ENCODE peak calls at places on chromosomes 6 and 20, in seven cellular contexts. D, W, H, Z, F, S and U are unnamed samples.

GRCh38 chr6:52728394-52728793 is 34.9 kb downstream of the GSTA2 start:
- DNase-seq in D (no peak), W (no peak), H (no peak), Z (no peak), F (no peak), S (peak; percentile 41), U (no peak)

GRCh38 chr20:41738584-41739193 is 120.5 kb upstream of the CHD6 start:
- DNase-seq in D (peak; percentile 23), W (peak; percentile 42), H (peak; percentile 45), Z (peak; percentile 65), F (peak; percentile 63), S (peak; percentile 58), U (peak; percentile 71)

GRCh38 chr20:12535316-12535715 is 473.5 kb upstream of the SPTLC3 start:
- DNase-seq in D (no peak), W (no peak), H (no peak), Z (no peak), F (no peak), S (no peak), U (no peak)

GRCh38 chr6:32149577-32149845 is 2.2 kb downstream of the PRRT1 start:
- DNase-seq in D (no peak), W (no peak), H (no peak), Z (no peak), F (no peak), S (no peak), U (no peak)

GRCh38 chr6:135701426-135701825 is 150.1 kb upstream of the PDE7B start:
- DNase-seq in D (no peak), W (no peak), H (peak; percentile 29), Z (no peak), F (no peak), S (no peak), U (peak; percentile 27)

GRCh38 chr6:70616728-70617260 is 50.1 kb downstream of the SDHAF4 start:
- DNase-seq in D (no peak), W (no peak), H (no peak), Z (no peak), F (no peak), S (no peak), U (no peak)

GRCh38 chr6:148179786-148180185 is 162.9 kb upstream of the SASH1 start:
- DNase-seq in D (no peak), W (no peak), H (peak; percentile 43), Z (peak; percentile 83), F (no peak), S (no peak), U (peak; percentile 26)

GRCh38 chr6:33790910-33791309 is 2.0 kb upstream of the LEMD2 start:
- DNase-seq in D (no peak), W (no peak), H (no peak), Z (no peak), F (peak; percentile 34), S (no peak), U (no peak)

GRCh38 chr20:39853664-39854063 is 835.4 kb downstream of the MAFB start:
- DNase-seq in D (no peak), W (no peak), H (peak; percentile 89), Z (no peak), F (no peak), S (no peak), U (peak; percentile 94)

GRCh38 chr6:112372213-112372806 is 25.2 kb downstream of the RFPL4B start:
- DNase-seq in D (no peak), W (no peak), H (peak; percentile 68), Z (peak; percentile 53), F (no peak), S (no peak), U (no peak)

GRCh38 chr6:16338577-16339262 is 100.3 kb downstream of the GMPR start:
- DNase-seq in D (peak; percentile 56), W (peak; percentile 75), H (peak; percentile 100), Z (peak; percentile 85), F (peak; percentile 78), S (peak; percentile 34), U (peak; percentile 99)
- TF ChIP-seq CTCF in D (peak; percentile 35), W (no peak), H (peak; percentile 79), Z (peak; percentile 70), F (peak; percentile 40), S (no peak), U (peak; percentile 79)

GRCh38 chr6:154478021-154478651 is 32.3 kb downstream of the CNKSR3 start:
- DNase-seq in D (no peak), W (no peak), H (no peak), Z (no peak), F (no peak), S (peak; percentile 42), U (peak; percentile 44)
- H3K4me3 ChIP-seq in D (no peak overlapping the region), W (no peak overlapping the region), H (no peak overlapping the region), Z (no peak overlapping the region), F (no peak overlapping the region), S (no peak overlapping the region), U (no peak overlapping the region)

DNA sequence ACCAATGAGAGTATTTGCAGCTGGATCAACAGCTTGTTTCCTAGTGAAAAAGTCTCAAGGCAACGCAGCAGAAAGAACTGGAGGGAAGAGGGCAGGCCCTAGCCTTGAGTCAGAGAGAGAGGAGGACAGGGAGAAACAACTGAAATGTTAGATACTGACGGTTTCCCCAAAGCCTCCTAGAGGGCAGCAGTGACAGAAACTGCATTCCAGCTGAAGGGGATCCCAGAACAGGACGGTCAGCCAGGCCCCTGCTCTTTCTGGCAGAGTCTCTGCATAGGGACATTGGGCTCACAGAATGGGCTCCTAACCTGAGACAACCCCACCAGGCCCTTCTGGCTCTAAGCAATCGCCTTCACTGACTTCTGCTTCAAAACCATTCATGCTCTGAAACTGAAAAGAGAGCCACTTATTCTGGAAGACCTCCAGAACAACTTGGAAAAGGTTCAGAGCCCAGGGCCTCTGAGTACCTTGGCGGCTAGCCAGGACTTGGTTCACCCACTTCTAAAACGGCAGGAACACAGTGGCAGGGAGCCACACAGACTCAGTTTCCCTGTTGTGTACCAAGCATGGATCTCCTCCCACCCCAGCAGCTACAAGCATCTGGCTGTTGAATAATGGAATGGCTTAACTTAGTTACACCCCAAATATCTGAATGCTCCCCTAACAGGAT is 72.9 kb downstream of the PSMB1 start:
- DNase-seq in D (no peak), W (no peak), H (peak; percentile 34), Z (no peak), F (no peak), S (peak; percentile 40), U (peak; percentile 25)
- TF ChIP-seq CTCF in D (no peak), W (no peak), H (peak; percentile 28), Z (peak; percentile 9), F (no peak), S (no peak), U (peak; percentile 24)

GRCh38 chr6:4778086-4778485 is 1.9 kb downstream of the CDYL start:
- DNase-seq in D (no peak), W (no peak), H (peak; percentile 42), Z (peak; percentile 9), F (no peak), S (no peak), U (no peak)
- H3K4me3 ChIP-seq in D (peak overlapping the region; percentile 87), W (peak overlapping the region; percentile 69), H (no peak overlapping the region), Z (peak overlapping the region; percentile 55), F (peak overlapping the region; percentile 71), S (peak overlapping the region; percentile 74), U (peak overlapping the region; percentile 63)

DNA sequence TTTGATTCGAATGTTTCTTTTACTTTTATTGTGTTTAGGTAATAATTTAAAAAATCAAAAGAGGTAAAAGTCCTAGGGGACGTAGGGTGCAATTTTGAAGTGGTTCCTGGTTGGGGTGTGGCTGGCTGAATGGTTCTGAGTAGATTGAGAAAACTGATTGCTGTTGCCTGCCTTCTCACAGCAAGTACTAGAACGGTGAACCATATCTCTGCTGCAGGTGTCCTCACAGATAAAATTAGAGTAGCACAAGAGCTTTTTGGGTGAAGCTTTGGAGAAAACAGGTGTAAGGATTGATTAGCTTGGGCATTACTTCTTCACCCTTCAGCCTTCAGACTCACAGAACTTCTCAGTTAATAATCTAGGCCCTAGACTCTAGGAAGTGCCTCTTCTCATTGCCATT is 19.8 kb upstream of the GJA10 start:
- DNase-seq in D (no peak), W (no peak), H (no peak), Z (no peak), F (no peak), S (no peak), U (no peak)
- TF ChIP-seq CTCF in D (no peak), W (no peak), H (no peak), Z (no peak), F (no peak), S (no peak), U (no peak)

GRCh38 chr6:84773133-84773430 is 8.7 kb upstream of the TBX18 start:
- DNase-seq in D (no peak), W (no peak), H (no peak), Z (peak; percentile 51), F (no peak), S (no peak), U (no peak)

GRCh38 chr6:84772428-84773132 is 8.2 kb upstream of the TBX18 start:
- DNase-seq in D (no peak), W (no peak), H (no peak), Z (peak; percentile 32), F (no peak), S (no peak), U (no peak)

GRCh38 chr6:84774174-84775158 is 10.1 kb upstream of the TBX18 start:
- DNase-seq in D (no peak), W (peak; percentile 39), H (peak; percentile 51), Z (peak; percentile 73), F (peak; percentile 74), S (no peak), U (peak; percentile 83)

GRCh38 chr6:84771732-84772131 is 7.3 kb upstream of the TBX18 start:
- DNase-seq in D (no peak), W (no peak), H (no peak), Z (no peak), F (no peak), S (no peak), U (no peak)

GRCh38 chr6:84773431-84774173 is 9.2 kb upstream of the TBX18 start:
- DNase-seq in D (no peak), W (no peak), H (no peak), Z (peak; percentile 68), F (peak; percentile 60), S (no peak), U (peak; percentile 64)
- H3K4me3 ChIP-seq in D (peak overlapping the region; percentile 73), W (peak overlapping the region; percentile 21), H (peak overlapping the region; percentile 55), Z (peak overlapping the region; percentile 60), F (peak overlapping the region; percentile 61), S (peak overlapping the region; percentile 40), U (peak overlapping the region; percentile 52)

DNA sequence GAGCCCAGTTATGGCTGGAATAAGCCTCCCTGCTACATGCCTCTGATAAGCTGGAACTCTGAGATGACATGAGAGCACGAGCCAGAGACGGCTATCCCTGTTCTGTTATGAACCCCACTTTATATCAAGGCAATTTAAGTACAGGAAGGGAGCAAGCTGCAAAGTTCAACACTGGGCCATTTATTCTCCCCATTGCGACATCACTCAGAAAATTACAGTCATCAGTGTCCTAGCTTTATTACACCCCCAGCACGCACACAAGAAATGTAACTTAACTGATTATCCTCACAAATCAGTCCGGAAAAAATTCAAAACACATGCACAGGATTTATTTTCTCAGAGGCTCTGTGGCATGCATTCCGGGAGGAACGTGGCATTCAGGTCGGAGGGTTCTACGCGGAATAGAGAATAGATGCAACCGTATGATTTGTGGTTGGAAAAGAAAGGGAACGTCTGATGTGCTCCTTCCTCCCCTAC is 125.4 kb upstream of the SLC2A12 start:
- DNase-seq in D (no peak), W (no peak), H (peak; percentile 83), Z (no peak), F (no peak), S (no peak), U (peak; percentile 84)
- TF ChIP-seq CTCF in D (no peak), W (no peak), H (no peak), Z (no peak), F (no peak), S (no peak), U (no peak)

GRCh38 chr6:160750276-160750689 is 48.2 kb downstream of the PLG start:
- DNase-seq in D (no peak), W (no peak), H (peak; percentile 5), Z (peak; percentile 14), F (no peak), S (no peak), U (no peak)
- H3K4me3 ChIP-seq in D (no peak overlapping the region), W (no peak overlapping the region), H (no peak overlapping the region), Z (no peak overlapping the region), F (no peak overlapping the region), S (no peak overlapping the region), U (no peak overlapping the region)